ENCODE peak calls at places on chromosomes 1 and 21, in five cellular contexts. H is stomach, P is left ventricle myocardium inferior, O is D721Med, V is H9. A is an unnamed sample.

GRCh38 chr1:102588536-102588935 is 519.8 kb downstream of the COL11A1 start:
- DNase-seq in O (no peak), V (no peak), P (no peak), H (no peak), A (no peak)

GRCh38 chr1:44030606-44031050 is 634 bp downstream of the SLC6A9 start:
- DNase-seq in H (no peak), V (peak), O (no peak), P (peak), A (peak)

GRCh38 chr1:184189361-184189760 is 137.8 kb downstream of the TSEN15 start:
- DNase-seq in H (no peak), P (no peak), V (no peak), O (no peak), A (no peak)

GRCh38 chr1:63847308-63847910 is 73.6 kb downstream of the ROR1 start:
- DNase-seq in O (no peak), V (no peak), H (no peak), P (no peak), A (no peak)

GRCh38 chr1:200323856-200324400 is 85.9 kb downstream of the ZNF281 start:
- DNase-seq in H (no peak), V (no peak), P (no peak), O (no peak), A (no peak)

GRCh38 chr1:223177681-223178080 is 34.6 kb upstream of the TLR5 start:
- DNase-seq in O (no peak), V (no peak), H (peak), P (no peak), A (no peak)

GRCh38 chr1:201602413-201603265 is 63.7 kb downstream of the NAV1 start:
- DNase-seq in P (no peak), H (no peak), V (no peak), O (no peak), A (no peak)

GRCh38 chr1:117044217-117044616 is 15.9 kb upstream of the TTF2 start:
- DNase-seq in V (no peak), O (no peak), H (no peak), P (no peak), A (no peak)

GRCh38 chr1:37174876-37175275 is 140.6 kb upstream of the GRIK3 start:
- DNase-seq in P (no peak), V (no peak), O (no peak), H (no peak), A (no peak)

GRCh38 chr1:236875975-236876374 is 80.9 kb downstream of the MTR start:
- DNase-seq in P (no peak), O (no peak), H (no peak), V (no peak), A (no peak)

GRCh38 chr1:231719485-231720183 is 93.0 kb downstream of the DISC1 start:
- DNase-seq in P (no peak), H (no peak), O (no peak), V (no peak), A (no peak)

GRCh38 chr1:211577826-211578639 is 928 bp downstream of the SLC30A1 start:
- DNase-seq in P (peak), V (peak), H (peak), O (peak), A (no peak)

GRCh38 chr1:6634278-6635052 is 9.8 kb downstream of the THAP3 start:
- DNase-seq in O (peak), P (peak), H (peak), V (peak), A (no peak)

GRCh38 chr1:114345930-114346479 is 165.0 kb downstream of the TRIM33 start:
- DNase-seq in P (peak), H (no peak), V (peak), O (no peak), A (no peak)

GRCh38 chr1:197423006-197423405 is 155.0 kb downstream of the CRB1 start:
- DNase-seq in H (no peak), V (no peak), O (no peak), P (no peak), A (no peak)

GRCh38 chr1:3668585-3669300 is 16.4 kb downstream of the TP73 start:
- DNase-seq in P (peak), V (peak), H (peak), O (no peak), A (peak)

GRCh38 chr1:179295356-179295755 is 1.8 kb downstream of the SOAT1 start:
- DNase-seq in O (no peak), V (no peak), P (no peak), H (no peak), A (no peak)

GRCh38 chr21:30984897-30985296 is 53.4 kb downstream of the KRTAP19-8 start:
- DNase-seq in V (no peak), P (no peak), O (no peak), H (no peak), A (no peak)

GRCh38 chr1:234997201-234998173 is 131.2 kb downstream of the TOMM20 start:
- DNase-seq in H (peak), V (no peak), P (peak), O (no peak), A (peak)

GRCh38 chr21:28727809-28728208 is 264.9 kb downstream of the LTN1 start:
- DNase-seq in H (no peak), P (peak), O (no peak), V (no peak), A (no peak)
- TF ChIP-seq CTCF in H (no peak), P (no peak), O (no peak), V (no peak), A (no peak)

GRCh38 chr1:88063605-88064004 is 620.5 kb upstream of the PKN2 start:
- DNase-seq in H (no peak), P (no peak), V (no peak), O (no peak), A (no peak)

GRCh38 chr1:88062650-88063153 is 621.4 kb upstream of the PKN2 start:
- DNase-seq in V (no peak), P (no peak), O (no peak), H (no peak), A (no peak)

GRCh38 chr1:88061830-88062177 is 622.3 kb upstream of the PKN2 start:
- DNase-seq in P (no peak), O (no peak), H (no peak), V (no peak), A (no peak)

GRCh38 chr1:88060112-88060673 is 623.9 kb upstream of the PKN2 start:
- DNase-seq in O (no peak), V (no peak), H (no peak), P (no peak), A (no peak)

DNA sequence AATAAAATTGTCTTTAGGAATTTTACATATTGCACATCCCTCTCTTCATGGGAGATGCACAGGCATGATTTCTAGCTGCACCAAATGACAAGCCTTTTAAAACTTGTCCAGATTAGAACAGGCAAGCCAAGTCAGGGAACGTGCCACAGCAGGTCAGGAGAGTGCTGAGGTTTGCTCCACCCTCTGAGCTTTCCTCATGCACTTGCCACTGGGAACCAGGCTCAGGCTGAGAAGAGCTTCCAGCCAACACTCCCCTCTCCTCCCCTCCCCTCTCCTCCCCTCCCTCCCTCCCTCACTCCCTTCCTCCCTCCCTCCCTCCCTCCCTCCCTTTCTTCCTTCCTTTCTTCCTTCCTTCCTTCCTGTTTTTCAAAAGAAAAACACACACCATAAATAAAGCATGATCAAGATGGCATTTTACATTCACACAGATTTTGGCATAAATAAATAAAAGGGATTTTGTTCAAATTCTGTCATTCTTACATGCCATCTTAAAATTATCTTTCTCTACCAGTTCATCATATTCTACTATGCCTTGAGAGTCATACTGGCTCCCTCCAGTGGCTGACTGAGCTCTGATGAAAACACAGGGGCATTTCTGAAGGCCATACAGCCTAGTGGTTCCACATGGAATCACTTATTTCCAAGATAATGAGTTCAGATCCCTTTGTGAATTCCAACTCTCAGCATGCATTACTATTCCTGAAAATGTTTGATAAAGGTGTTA is 622.8 kb upstream of the PKN2 start:
- DNase-seq in V (peak), P (no peak), H (peak), O (no peak), A (no peak)
- TF ChIP-seq CTCF in V (peak), P (peak), H (peak), O (peak), A (peak)

DNA sequence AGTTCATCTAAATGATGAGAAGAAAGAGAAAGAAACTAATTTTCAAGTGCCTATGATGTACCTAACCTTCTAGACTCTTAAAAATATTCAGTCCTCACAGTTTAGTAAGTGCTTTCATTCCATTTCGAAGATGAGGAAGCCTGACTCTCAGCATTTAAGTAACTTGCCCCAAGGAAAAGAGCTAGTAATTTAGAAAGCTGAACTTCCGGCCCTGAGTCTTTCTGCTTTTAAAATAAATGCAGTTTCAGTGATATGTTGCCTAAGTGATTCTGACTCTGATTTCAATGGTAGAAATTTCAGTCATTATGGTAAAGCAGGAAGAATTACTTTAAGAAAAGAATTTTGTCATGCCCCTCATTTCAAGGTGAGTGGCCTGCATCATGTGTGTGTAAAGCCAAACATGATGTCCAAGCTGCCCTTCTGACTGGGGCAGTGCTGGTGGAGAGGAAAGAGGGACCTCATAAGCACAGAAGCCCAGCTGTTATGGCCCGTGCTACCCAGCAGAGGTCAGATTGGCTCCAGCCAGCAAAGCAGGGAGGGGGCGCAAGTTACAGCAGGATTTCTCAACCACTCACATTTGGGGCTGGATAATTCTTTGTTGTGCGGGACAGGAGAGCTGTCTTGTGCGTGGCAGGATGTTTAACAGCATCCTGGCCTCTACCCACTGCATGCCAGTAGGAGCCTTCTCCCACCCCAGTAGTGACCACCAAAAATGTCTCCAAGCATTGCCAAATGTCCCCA is 10.7 kb downstream of the ATP1A4 start:
- DNase-seq in H (no peak), V (peak), O (no peak), P (no peak), A (no peak)
- TF ChIP-seq CTCF in H (peak), V (peak), O (peak), P (peak), A (peak)

GRCh38 chr1:16986113-16986512 is 5.7 kb upstream of the MFAP2 start:
- DNase-seq in O (no peak), H (no peak), P (no peak), V (no peak), A (no peak)

GRCh38 chr1:16984717-16985116 is 4.3 kb upstream of the MFAP2 start:
- DNase-seq in V (no peak), O (no peak), H (no peak), P (peak), A (no peak)

GRCh38 chr1:16988210-16988609 is 7.8 kb upstream of the MFAP2 start:
- DNase-seq in V (no peak), H (no peak), O (no peak), P (no peak), A (no peak)

GRCh38 chr1:16989676-16990391 is 9.4 kb upstream of the MFAP2 start:
- DNase-seq in V (no peak), O (no peak), P (no peak), H (no peak), A (no peak)

GRCh38 chr1:16986596-16987361 is 6.4 kb upstream of the MFAP2 start:
- DNase-seq in O (peak), V (peak), H (no peak), P (no peak), A (no peak)
- TF ChIP-seq CTCF in O (peak), V (peak), H (no peak), P (peak), A (peak)

DNA sequence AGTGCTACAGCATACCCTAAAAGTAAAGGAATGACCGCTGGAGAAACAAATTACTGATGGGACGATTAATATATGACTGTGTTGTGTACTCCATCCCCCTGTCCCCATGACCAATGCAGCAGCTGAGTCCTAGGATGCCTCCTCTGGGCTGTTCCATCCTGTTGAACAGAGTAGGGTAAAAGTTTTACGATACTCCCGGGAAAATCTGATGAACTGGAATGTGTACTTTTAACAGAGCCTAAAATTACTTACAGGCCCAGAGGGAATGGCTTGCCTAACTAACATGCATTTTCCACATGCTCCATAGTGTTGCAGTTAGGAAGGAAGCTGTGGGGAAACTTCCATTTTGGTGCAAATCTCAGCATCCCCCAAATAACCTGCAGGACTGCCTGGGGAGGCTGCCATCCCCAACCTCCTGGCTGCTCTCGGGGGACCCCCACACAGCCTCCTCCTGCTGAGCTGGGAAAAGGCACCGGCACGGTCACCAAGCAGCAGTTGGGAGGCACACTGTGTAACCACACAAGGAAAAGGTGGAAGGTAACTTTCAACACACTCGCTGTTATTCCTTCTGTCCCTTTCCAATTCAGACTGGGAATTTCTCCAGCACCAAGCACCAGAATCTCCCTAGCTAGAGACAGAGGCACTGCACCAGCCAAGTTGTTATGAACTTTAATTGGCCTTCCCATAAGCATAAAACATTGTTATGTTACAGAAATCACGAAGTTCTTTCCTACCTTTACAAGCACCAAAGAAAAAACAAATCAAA is 97.2 kb downstream of the BCAR3 start:
- DNase-seq in O (no peak), V (no peak), H (no peak), P (no peak), A (no peak)
- TF ChIP-seq CTCF in O (no peak), V (no peak), H (no peak), P (peak), A (peak)

GRCh38 chr1:99674665-99675064 is 28.8 kb downstream of the PALMD start:
- DNase-seq in H (no peak), O (no peak), P (no peak), V (no peak), A (no peak)
- TF ChIP-seq CTCF in H (no peak), O (no peak), P (no peak), V (no peak), A (no peak)

A was measured in chondrocyte.